ENCODE peak calls at places on chromosomes 11 and 22, in four cellular contexts. B is K562, Q is HepG2, V is GM12878. D is an unnamed sample.

GRCh38 chr22:50303848-50304527 is 3.5 kb downstream of the PLXNB2 start:
- DNase-seq in V (no peak), B (peak), Q (peak), D (no peak)

GRCh38 chr11:83054904-83055380 is 16.8 kb downstream of the RAB30 start:
- DNase-seq in B (no peak), V (no peak), Q (peak), D (no peak)

GRCh38 chr11:45267660-45268340 is 18.3 kb downstream of the SYT13 start:
- DNase-seq in Q (peak), B (no peak), V (no peak), D (no peak)

GRCh38 chr11:113114452-113115027 is 153.3 kb downstream of the NCAM1 start:
- DNase-seq in Q (peak), V (no peak), B (peak), D (peak)

GRCh38 chr11:31655483-31655882 is 145.9 kb downstream of the ELP4 start:
- DNase-seq in B (no peak), Q (peak), V (no peak), D (no peak)

GRCh38 chr11:13637125-13638119 is 31.0 kb upstream of the FAR1 start:
- DNase-seq in V (no peak), B (no peak), Q (no peak), D (no peak)

GRCh38 chr11:58390551-58391063 is 16.1 kb downstream of the OR5B3 start:
- DNase-seq in B (no peak), Q (no peak), V (no peak), D (no peak)

GRCh38 chr22:19524170-19525115 is at the start of gene CLDN5:
- DNase-seq in B (peak), V (no peak), Q (no peak), D (peak)

GRCh38 chr11:60169264-60169915 is 13.5 kb downstream of the MS4A6A start:
- DNase-seq in B (peak), V (no peak), Q (peak), D (no peak)

GRCh38 chr22:45302047-45302446 is 7.7 kb upstream of the FAM118A start:
- DNase-seq in B (no peak), Q (peak), V (no peak), D (no peak)

GRCh38 chr22:29344137-29344536 is 28.6 kb upstream of the RASL10A start:
- DNase-seq in B (no peak), Q (peak), V (no peak), D (no peak)

GRCh38 chr11:114258696-114259095 is 37.5 kb upstream of the NNMT start:
- DNase-seq in Q (no peak), B (no peak), V (no peak), D (no peak)

GRCh38 chr22:37284807-37285355 is 2.6 kb downstream of the CYTH4 start:
- DNase-seq in B (no peak), Q (no peak), V (peak), D (no peak)
- TF ChIP-seq TARDBP in B (no peak), Q (no peak), V (peak), D (no peak)

GRCh38 chr11:106937113-106937512 is 81.2 kb downstream of the GUCY1A2 start:
- DNase-seq in V (no peak), Q (no peak), B (no peak), D (no peak)
- TF ChIP-seq BHLHE40 in V (no peak), Q (no peak), B (no peak), D (no peak)

GRCh38 chr11:72625746-72626636 is 48.2 kb downstream of the PDE2A start:
- DNase-seq in B (peak), Q (peak), V (no peak), D (no peak)
- TF ChIP-seq TARDBP in B (no peak), Q (peak), V (no peak), D (no peak)

GRCh38 chr11:69099193-69099592 is 50.5 kb downstream of the TPCN2 start:
- DNase-seq in B (no peak), Q (no peak), V (no peak), D (no peak)
- TF ChIP-seq BHLHE40 in B (no peak), Q (no peak), V (no peak), D (no peak)

D was measured in HEK293T.